ENCODE peak calls at places on chromosomes 6 and 20, in four cellular contexts. One of them, this sample, is unnamed.

GRCh38 chr6:33072508-33073100 is 845 bp downstream of the HLA-DPA1 start:
- DNase-seq in GM12878: no peak
- DNase-seq in HepG2: no peak
- DNase-seq in H1: no peak
- DNase-seq in this sample: no peak

GRCh38 chr6:33788694-33789549 is at the start of gene LEMD2:
- DNase-seq in GM12878: peak; percentile 82
- DNase-seq in HepG2: peak; percentile 81
- DNase-seq in H1: peak; percentile 71
- DNase-seq in this sample: peak; percentile 84

GRCh38 chr6:128112494-128112893 is 211.6 kb upstream of the THEMIS start:
- DNase-seq in GM12878: no peak
- DNase-seq in HepG2: no peak
- DNase-seq in H1: no peak
- DNase-seq in this sample: no peak

GRCh38 chr6:165760803-165761185 is 97.8 kb upstream of the PDE10A start:
- DNase-seq in GM12878: no peak
- DNase-seq in HepG2: no peak
- DNase-seq in H1: no peak
- DNase-seq in this sample: no peak

GRCh38 chr6:129902681-129903080 is 41.6 kb upstream of the TMEM244 start:
- DNase-seq in GM12878: no peak
- DNase-seq in HepG2: no peak
- DNase-seq in H1: no peak
- DNase-seq in this sample: no peak

GRCh38 chr6:162684033-162684432 is 43.5 kb downstream of the PRKN start:
- DNase-seq in GM12878: no peak
- DNase-seq in HepG2: no peak
- DNase-seq in H1: no peak
- DNase-seq in this sample: no peak

GRCh38 chr6:22575190-22575589 is 5.8 kb downstream of the HDGFL1 start:
- DNase-seq in GM12878: no peak
- DNase-seq in HepG2: no peak
- DNase-seq in H1: no peak
- DNase-seq in this sample: no peak

GRCh38 chr6:36226648-36227047 is 30.1 kb downstream of the BRPF3 start:
- DNase-seq in GM12878: no peak
- DNase-seq in HepG2: no peak
- DNase-seq in H1: no peak
- DNase-seq in this sample: no peak

GRCh38 chr6:23659125-23659524 is 466.9 kb upstream of the NRSN1 start:
- DNase-seq in GM12878: no peak
- DNase-seq in HepG2: peak; percentile 16
- DNase-seq in H1: peak; percentile 9
- DNase-seq in this sample: peak; percentile 2

GRCh38 chr6:21005816-21006553 is 471.7 kb downstream of the CDKAL1 start:
- DNase-seq in GM12878: peak; percentile 40
- DNase-seq in HepG2: peak; percentile 64
- DNase-seq in H1: no peak
- DNase-seq in this sample: no peak

GRCh38 chr6:83436674-83437073 is 5.8 kb upstream of the ME1 start:
- DNase-seq in GM12878: no peak
- DNase-seq in HepG2: no peak
- DNase-seq in H1: no peak
- DNase-seq in this sample: no peak

GRCh38 chr20:61880706-61881105 is 185.0 kb downstream of the TAF4 start:
- DNase-seq in GM12878: no peak
- DNase-seq in HepG2: no peak
- DNase-seq in H1: no peak
- DNase-seq in this sample: no peak

GRCh38 chr20:50632236-50632635 is 59.1 kb downstream of the RIPOR3 start:
- DNase-seq in GM12878: no peak
- DNase-seq in HepG2: no peak
- DNase-seq in H1: no peak
- DNase-seq in this sample: no peak

GRCh38 chr20:53898558-53898931 is 171.8 kb downstream of the BCAS1 start:
- DNase-seq in GM12878: no peak
- DNase-seq in HepG2: no peak
- DNase-seq in H1: no peak
- DNase-seq in this sample: no peak

GRCh38 chr20:32017711-32018251 is 7.5 kb downstream of the CCM2L start:
- DNase-seq in GM12878: no peak
- DNase-seq in HepG2: peak; percentile 69
- DNase-seq in H1: peak; percentile 85
- DNase-seq in this sample: no peak

GRCh38 chr6:134296762-134297161 is 21.1 kb downstream of the SGK1 start:
- DNase-seq in GM12878: no peak
- DNase-seq in HepG2: no peak
- DNase-seq in H1: no peak
- DNase-seq in this sample: no peak

GRCh38 chr6:161273356-161273751 is 507 bp downstream of the AGPAT4 start:
- DNase-seq in GM12878: no peak
- DNase-seq in HepG2: no peak
- DNase-seq in H1: no peak
- DNase-seq in this sample: no peak

GRCh38 chr6:52498538-52499017 is 78.3 kb downstream of the TRAM2 start:
- DNase-seq in GM12878: peak; percentile 74
- DNase-seq in HepG2: no peak
- DNase-seq in H1: no peak
- DNase-seq in this sample: no peak

GRCh38 chr20:8782804-8783203 is 286.1 kb upstream of the PLCB4 start:
- DNase-seq in GM12878: no peak
- DNase-seq in HepG2: no peak
- DNase-seq in H1: no peak
- DNase-seq in this sample: no peak

GRCh38 chr6:120844084-120844483 is 490.2 kb downstream of the TBC1D32 start:
- DNase-seq in GM12878: no peak
- DNase-seq in HepG2: no peak
- DNase-seq in H1: no peak
- DNase-seq in this sample: no peak

GRCh38 chr6:81894788-81895221 is 142.3 kb upstream of the TENT5A start:
- DNase-seq in GM12878: no peak
- DNase-seq in HepG2: peak; percentile 67
- DNase-seq in H1: no peak
- DNase-seq in this sample: no peak

GRCh38 chr6:158564243-158565121 is 4.6 kb downstream of the TMEM181 start:
- DNase-seq in GM12878: no peak
- DNase-seq in HepG2: no peak
- DNase-seq in H1: no peak
- DNase-seq in this sample: no peak

GRCh38 chr20:49668181-49668877 is 45.3 kb downstream of the B4GALT5 start:
- DNase-seq in GM12878: peak; percentile 96
- DNase-seq in HepG2: no peak
- DNase-seq in H1: no peak
- DNase-seq in this sample: no peak

GRCh38 chr20:49276895-49277785 is 717 bp downstream of the ZNFX1 start:
- DNase-seq in GM12878: no peak
- DNase-seq in HepG2: no peak
- DNase-seq in H1: no peak
- DNase-seq in this sample: no peak

GRCh38 chr20:63940071-63940471 is 16.1 kb downstream of the UCKL1 start:
- DNase-seq in GM12878: no peak
- DNase-seq in HepG2: no peak
- DNase-seq in H1: no peak
- DNase-seq in this sample: no peak

GRCh38 chr20:63942250-63943006 is 13.8 kb downstream of the UCKL1 start:
- DNase-seq in GM12878: no peak
- DNase-seq in HepG2: no peak
- DNase-seq in H1: peak; percentile 78
- DNase-seq in this sample: peak; percentile 62

GRCh38 chr20:63943007-63943807 is 13.0 kb downstream of the UCKL1 start:
- DNase-seq in GM12878: no peak
- DNase-seq in HepG2: no peak
- DNase-seq in H1: no peak
- DNase-seq in this sample: no peak

GRCh38 chr20:63940472-63941266 is 15.5 kb downstream of the UCKL1 start:
- DNase-seq in GM12878: no peak
- DNase-seq in HepG2: no peak
- DNase-seq in H1: no peak
- DNase-seq in this sample: no peak

DNA sequence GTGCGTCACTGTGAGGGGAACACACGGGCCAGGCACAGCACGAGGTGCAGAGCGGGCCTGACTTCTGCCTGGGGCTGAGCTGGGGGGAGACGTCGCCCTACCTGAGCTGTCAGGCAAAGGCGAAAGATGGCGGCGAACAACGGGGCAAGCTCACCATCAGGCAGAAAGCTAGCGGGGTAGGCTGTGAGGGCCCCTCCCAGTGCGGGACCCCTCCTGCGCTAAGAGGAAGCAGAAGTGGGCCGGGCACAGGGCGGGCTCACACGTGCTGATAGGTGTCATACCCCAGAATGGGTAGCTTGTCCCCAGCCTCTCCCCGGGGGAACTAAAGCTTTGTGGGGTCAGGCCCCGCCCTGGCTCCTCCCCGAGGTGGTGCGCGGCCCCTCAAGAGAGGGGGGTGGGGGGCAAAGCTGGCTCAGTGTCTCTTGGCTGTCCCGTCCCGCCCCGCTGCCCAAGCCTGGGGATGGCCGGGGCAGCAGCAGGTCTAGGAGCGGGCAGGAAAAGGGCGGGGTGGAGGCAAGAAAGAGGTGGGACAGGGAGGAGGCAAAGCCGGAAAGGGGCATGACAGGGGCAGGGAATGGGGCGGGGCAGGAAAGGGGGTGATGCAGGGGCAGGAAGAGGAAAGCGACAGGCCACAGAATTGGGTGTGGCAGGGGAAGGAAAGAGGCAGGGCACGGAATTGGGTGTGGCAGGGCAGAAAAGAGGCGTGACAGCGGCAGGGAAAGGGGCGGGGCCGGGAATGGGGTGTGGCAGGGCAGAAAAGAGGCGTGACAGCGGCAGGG is 14.7 kb downstream of the UCKL1 start:
- DNase-seq in GM12878: no peak
- DNase-seq in HepG2: no peak
- DNase-seq in H1: peak; percentile 96
- DNase-seq in this sample: no peak
- TF ChIP-seq ZNF274 in GM12878: no peak
- TF ChIP-seq ZNF274 in HepG2: no peak
- TF ChIP-seq ZNF274 in H1: no peak
- TF ChIP-seq ZNF274 in this sample: no peak

DNA sequence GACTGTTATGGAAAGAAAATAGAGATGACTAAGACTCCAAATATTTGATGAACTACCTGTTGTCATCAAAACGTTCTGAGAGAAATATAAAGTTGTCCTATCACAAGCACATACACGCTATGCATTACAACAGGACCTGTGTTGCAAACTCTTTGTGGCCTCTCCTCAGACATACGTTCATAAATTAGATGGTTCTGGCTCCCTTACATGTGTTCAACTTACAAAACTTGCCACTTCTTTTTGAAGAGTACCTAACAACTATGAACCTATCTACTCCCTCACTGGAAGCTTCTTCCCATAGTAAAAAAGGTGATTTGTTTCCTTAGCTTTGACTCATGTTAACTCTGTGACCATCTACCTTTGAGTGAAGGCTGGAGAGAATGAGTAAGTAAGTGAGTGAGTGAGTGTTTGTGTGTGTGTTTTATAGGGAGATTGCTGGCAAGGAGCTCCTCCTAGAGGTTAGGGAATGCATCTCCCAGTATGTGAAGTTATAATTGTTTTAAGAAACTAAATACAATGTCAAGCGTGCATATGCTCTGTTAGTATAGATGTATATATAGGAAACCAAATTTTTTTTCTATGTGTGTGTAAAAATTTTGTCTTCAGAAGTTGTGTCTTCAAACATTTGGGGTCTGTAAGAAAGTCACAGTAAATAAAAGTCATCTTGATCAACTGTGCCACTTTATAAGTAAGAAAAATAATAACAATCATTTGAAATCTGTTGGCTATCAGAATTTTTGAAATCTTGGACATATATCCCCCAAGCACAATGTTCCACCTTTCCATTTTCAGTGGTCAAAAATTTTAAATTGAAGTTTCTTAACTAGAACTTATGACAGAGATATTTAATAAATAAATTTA is 1211.1 kb upstream of the GJE1 start:
- DNase-seq in GM12878: no peak
- DNase-seq in HepG2: peak; percentile 61
- DNase-seq in H1: peak; percentile 5
- DNase-seq in this sample: peak; percentile 3
- TF ChIP-seq SUZ12 in GM12878: no peak
- TF ChIP-seq SUZ12 in HepG2: no peak
- TF ChIP-seq SUZ12 in H1: no peak
- TF ChIP-seq SUZ12 in this sample: no peak

DNA sequence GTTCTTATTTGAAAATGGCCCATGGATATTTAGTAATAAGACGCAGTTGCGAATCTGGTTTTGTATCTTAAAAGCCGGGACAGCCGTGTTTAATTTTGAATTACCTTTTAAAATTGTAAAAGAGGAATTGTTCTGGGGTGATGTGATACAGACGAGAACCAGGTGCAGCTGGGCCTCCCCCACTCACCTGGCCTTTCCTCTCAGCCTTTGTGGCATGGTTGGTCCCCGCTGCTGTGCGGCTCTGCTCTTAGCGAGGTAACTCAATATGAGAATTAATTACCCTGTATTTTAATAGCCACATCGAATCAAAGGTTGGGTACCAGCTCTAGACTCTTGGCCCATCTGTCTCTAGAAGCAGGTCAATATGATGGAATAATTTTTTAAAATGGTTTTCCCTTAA is 56.5 kb upstream of the DACT2 start:
- DNase-seq in GM12878: no peak
- DNase-seq in HepG2: no peak
- DNase-seq in H1: no peak
- DNase-seq in this sample: no peak
- TF ChIP-seq ZNF274 in GM12878: no peak
- TF ChIP-seq ZNF274 in HepG2: no peak
- TF ChIP-seq ZNF274 in H1: no peak
- TF ChIP-seq ZNF274 in this sample: no peak

DNA sequence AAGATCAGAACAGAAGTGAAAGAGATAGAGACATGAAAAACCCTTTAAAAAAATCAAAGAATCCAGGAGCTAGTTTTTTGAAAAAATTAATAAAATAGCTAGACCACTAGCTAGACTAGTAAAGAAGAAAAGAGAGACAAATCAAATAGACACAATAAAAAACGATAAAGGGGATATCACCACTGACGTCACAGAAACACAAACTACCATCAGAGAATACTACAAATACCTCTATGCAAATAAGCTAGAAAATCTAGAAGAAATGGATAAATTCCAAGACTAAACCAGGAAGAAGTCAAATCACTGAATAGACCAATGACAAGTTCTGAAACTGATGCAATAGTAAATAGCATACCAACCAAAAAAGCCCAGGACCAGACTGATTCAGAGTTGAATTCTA is 29.6 kb upstream of the SENP6 start:
- DNase-seq in GM12878: no peak
- DNase-seq in HepG2: no peak
- DNase-seq in H1: no peak
- DNase-seq in this sample: no peak
- TF ChIP-seq SUZ12 in GM12878: no peak
- TF ChIP-seq SUZ12 in HepG2: no peak
- TF ChIP-seq SUZ12 in H1: no peak
- TF ChIP-seq SUZ12 in this sample: no peak